ENCODE peak calls at places on chromosome 17, in four cellular contexts. U is adrenal gland, A is tibial nerve, H is colonic mucosa. Z is an unnamed sample. For H3K27me3, the result is how much of the 10 kb centered on the place peaks cover.

GRCh38 chr17:67801626-67802175 is 23.6 kb upstream of the BPTF start:
- DNase-seq in H (no peak), U (no peak), A (no peak), Z (no peak)

GRCh38 chr17:63382826-63383225 is 63.3 kb downstream of the CYB561 start:
- DNase-seq in H (no peak), U (no peak), A (no peak), Z (no peak)

GRCh38 chr17:62625870-62626200 is 1.6 kb upstream of the MRC2 start:
- DNase-seq in H (peak), A (no peak), U (no peak), Z (no peak)

GRCh38 chr17:10063730-10064221 is 134.6 kb downstream of the GAS7 start:
- DNase-seq in U (peak), A (no peak), H (no peak), Z (peak)

GRCh38 chr17:79976451-79976850 is 59.2 kb downstream of the TBC1D16 start:
- DNase-seq in A (no peak), U (peak), H (no peak), Z (no peak)

GRCh38 chr17:77793888-77794235 is 164.6 kb upstream of the TNRC6C start:
- DNase-seq in H (no peak), A (no peak), U (no peak), Z (no peak)

GRCh38 chr17:79919164-79919585 is 79.9 kb upstream of the CBX4 start:
- DNase-seq in H (peak), A (peak), U (peak), Z (peak)

GRCh38 chr17:67855504-67856324 is 30.4 kb downstream of the BPTF start:
- DNase-seq in H (no peak), U (no peak), A (no peak), Z (no peak)

GRCh38 chr17:10797848-10798328 is 6.0 kb downstream of the TMEM238L start:
- DNase-seq in U (no peak), H (no peak), A (no peak), Z (no peak)

GRCh38 chr17:19769946-19770652 is 22.0 kb upstream of the ALDH3A1 start:
- DNase-seq in H (no peak), U (peak), A (no peak), Z (no peak)

GRCh38 chr17:80872999-80873951 is 118.4 kb upstream of the CHMP6 start:
- DNase-seq in H (no peak), U (peak), A (no peak), Z (no peak)

GRCh38 chr17:40499551-40500189 is 1.8 kb downstream of the TNS4 start:
- DNase-seq in U (peak), H (peak), A (peak), Z (peak)

GRCh38 chr17:16977932-16978331 is 6.0 kb upstream of the TNFRSF13B start:
- DNase-seq in H (no peak), U (no peak), A (no peak), Z (no peak)

GRCh38 chr17:11122908-11123307 is 118.1 kb upstream of the SHISA6 start:
- DNase-seq in H (no peak), A (no peak), U (no peak), Z (no peak)

GRCh38 chr17:40600486-40601046 is 35.3 kb upstream of the CCR7 start:
- DNase-seq in U (no peak), H (no peak), A (no peak), Z (no peak)

GRCh38 chr17:54891176-54891821 is 9.4 kb upstream of the TOM1L1 start:
- DNase-seq in U (peak), A (no peak), H (no peak), Z (no peak)

GRCh38 chr17:59814685-59815084 is 78.1 kb downstream of the TUBD1 start:
- DNase-seq in H (no peak), A (no peak), U (no peak), Z (no peak)

GRCh38 chr17:40495140-40495539 is 6.3 kb downstream of the TNS4 start:
- DNase-seq in H (no peak), U (no peak), A (no peak), Z (no peak)

GRCh38 chr17:18006495-18007239 is 32.3 kb downstream of the ATPAF2 start:
- DNase-seq in A (no peak), U (no peak), H (no peak), Z (no peak)

GRCh38 chr17:79160980-79161621 is 86.5 kb downstream of the ENGASE start:
- DNase-seq in H (no peak), U (no peak), A (no peak), Z (no peak)

GRCh38 chr17:57918017-57918895 is 37.0 kb downstream of the CUEDC1 start:
- DNase-seq in H (no peak), U (no peak), A (no peak), Z (no peak)

GRCh38 chr17:78172284-78173024 is 4.1 kb downstream of the SYNGR2 start:
- DNase-seq in H (peak), U (no peak), A (no peak), Z (peak)

GRCh38 chr17:164536-165235 is 16.8 kb downstream of the DOC2B start:
- DNase-seq in A (no peak), U (peak), H (peak), Z (no peak)

GRCh38 chr17:71110326-71110725 is 941.0 kb downstream of the KCNJ2 start:
- DNase-seq in U (no peak), H (no peak), A (no peak), Z (no peak)

GRCh38 chr17:63293310-63293709 is 152.8 kb downstream of the CYB561 start:
- DNase-seq in H (no peak), U (no peak), A (no peak), Z (no peak)

GRCh38 chr17:70310251-70310672 is 140.9 kb downstream of the KCNJ2 start:
- DNase-seq in U (no peak), H (no peak), A (no peak), Z (no peak)

GRCh38 chr17:2996208-2996855 is 67.1 kb downstream of the OR1D5 start:
- DNase-seq in A (peak), U (peak), H (no peak), Z (no peak)

GRCh38 chr17:32909787-32910369 is 18.1 kb upstream of the TMEM98 start:
- DNase-seq in U (peak), H (peak), A (peak), Z (peak)

GRCh38 chr17:17511971-17512858 is 16.0 kb upstream of the RASD1 start:
- DNase-seq in U (no peak), A (no peak), H (no peak), Z (no peak)

GRCh38 chr17:59026176-59026939 is 80.3 kb downstream of the TRIM37 start:
- DNase-seq in U (no peak), H (no peak), A (no peak), Z (no peak)

GRCh38 chr17:2704890-2705248 is 6.7 kb downstream of the CLUH start:
- DNase-seq in A (no peak), U (no peak), H (no peak), Z (no peak)

GRCh38 chr17:39073916-39074315 is 77.5 kb downstream of the PLXDC1 start:
- DNase-seq in A (no peak), U (no peak), H (no peak), Z (no peak)

GRCh38 chr17:39073353-39073752 is 78.1 kb downstream of the PLXDC1 start:
- DNase-seq in U (no peak), A (no peak), H (no peak), Z (no peak)

GRCh38 chr17:39069114-39069756 is 82.2 kb downstream of the PLXDC1 start:
- DNase-seq in U (no peak), A (no peak), H (no peak), Z (no peak)

GRCh38 chr17:39077252-39077651 is 74.2 kb downstream of the PLXDC1 start:
- DNase-seq in H (no peak), U (no peak), A (no peak), Z (no peak)

GRCh38 chr17:39071573-39071972 is 79.9 kb downstream of the PLXDC1 start:
- DNase-seq in U (no peak), A (no peak), H (no peak), Z (no peak)
- H3K27me3 ChIP-seq in U (under half), A (under half), H (under half), Z (under half)

GRCh38 chr17:75679706-75680201 is 12.6 kb downstream of the SAP30BP start:
- DNase-seq in U (peak), A (peak), H (peak), Z (peak)
- TF ChIP-seq CTCF in U (peak), A (peak), H (no peak), Z (peak)

DNA sequence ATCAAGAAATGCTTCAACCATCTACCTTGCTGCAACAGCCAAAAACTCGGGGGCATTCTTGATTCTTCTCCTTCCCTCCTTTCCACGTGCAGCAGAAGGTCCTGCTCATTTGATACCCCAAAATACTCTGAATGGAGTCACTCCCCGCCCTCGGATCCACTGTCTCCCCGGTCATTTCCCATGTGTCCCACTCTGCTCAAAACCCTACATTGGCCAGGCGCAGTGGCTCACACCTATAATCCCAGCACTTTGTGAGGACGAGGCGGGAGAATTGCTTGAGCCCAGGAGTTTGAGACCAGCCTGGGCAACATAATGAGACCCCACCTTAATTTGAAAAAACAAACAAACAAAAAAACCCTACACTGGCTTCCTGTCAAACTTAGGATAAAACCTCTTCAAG is 2.6 kb downstream of the SLC13A2 start:
- DNase-seq in H (no peak), U (no peak), A (no peak), Z (no peak)
- H3K27me3 ChIP-seq in H (under half), U (under half), A (under half), Z (under half)

DNA sequence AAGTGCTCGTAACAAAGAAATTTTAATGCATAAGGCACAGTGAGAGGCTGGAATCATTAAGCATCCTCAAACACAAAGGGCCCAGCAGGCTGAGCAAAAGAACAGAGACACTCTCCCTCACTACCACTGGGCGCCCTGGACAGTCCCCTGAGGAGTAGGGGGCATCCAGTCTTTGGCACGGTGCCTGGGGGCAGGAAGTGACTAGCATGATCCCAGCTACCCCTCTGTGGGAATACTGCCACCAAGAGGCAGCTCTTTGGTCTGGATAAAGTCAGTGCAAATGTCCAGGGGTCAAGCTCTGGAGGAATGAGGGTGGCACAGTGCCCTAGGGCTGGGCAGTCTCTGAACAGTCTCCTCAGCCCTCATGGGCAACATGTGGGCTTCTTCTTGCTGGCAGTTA is 2.6 kb upstream of the PROCA1 start:
- DNase-seq in H (no peak), A (no peak), U (no peak), Z (no peak)
- TF ChIP-seq CTCF in H (no peak), A (no peak), U (no peak), Z (no peak)

GRCh38 chr17:7885357-7886226 is 3.0 kb upstream of the CHD3 start:
- DNase-seq in A (no peak), U (peak), H (peak), Z (peak)
- H3K27me3 ChIP-seq in A (under half), U (under half), H (under half), Z (under half)

DNA sequence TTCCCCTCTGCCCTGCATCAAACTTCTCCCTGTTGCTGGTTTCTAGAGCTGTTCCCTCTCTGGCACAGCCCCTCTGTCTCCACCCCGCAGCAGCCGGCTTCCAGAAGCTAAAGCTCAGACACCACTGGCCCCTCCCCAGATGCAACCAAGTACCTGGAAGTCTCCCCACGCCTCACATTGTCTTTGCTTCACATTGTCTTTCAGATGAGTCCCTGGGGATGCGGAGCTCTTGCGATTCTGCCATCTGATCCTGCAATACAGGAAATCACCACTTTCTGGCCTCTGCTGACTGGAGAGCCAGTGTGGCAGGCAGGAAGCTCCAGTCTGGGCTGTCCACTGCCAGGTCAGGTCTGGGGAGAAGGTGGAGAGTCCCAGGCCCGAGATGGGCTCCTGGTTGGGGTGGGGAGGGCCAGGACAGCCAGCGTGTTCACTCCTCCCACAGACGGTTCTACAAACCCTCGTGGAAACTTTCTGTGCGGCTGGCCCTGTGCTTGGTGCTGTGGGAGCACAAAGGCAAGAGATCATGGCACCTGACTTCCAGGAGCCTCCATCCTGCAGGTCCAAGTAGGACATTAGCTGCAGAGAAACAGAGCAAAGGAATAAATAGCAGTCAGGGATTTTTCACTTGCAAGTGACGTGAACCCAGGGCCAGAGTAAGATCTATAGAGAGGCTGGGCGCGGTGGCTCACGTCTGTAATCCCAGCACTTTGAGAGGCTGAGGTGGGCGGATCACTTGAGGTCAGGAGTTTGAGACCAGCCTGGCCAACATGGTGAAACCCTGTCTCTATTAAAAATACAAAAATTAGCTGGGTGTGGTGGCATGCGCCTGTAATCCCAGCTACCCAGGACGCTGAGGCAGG is 47.9 kb upstream of the MAP3K14 start:
- DNase-seq in A (peak), H (no peak), U (no peak), Z (no peak)
- TF ChIP-seq CTCF in A (no peak), H (no peak), U (no peak), Z (no peak)

GRCh38 chr17:82372591-82373452 is 1.3 kb downstream of the UTS2R start:
- DNase-seq in U (no peak), H (no peak), A (no peak), Z (no peak)
- H3K27me3 ChIP-seq in U (half or more), H (half or more), A (under half), Z (under half)

GRCh38 chr17:48548687-48549621 is 4.0 kb upstream of the HOXB2 start:
- DNase-seq in A (no peak), U (no peak), H (no peak), Z (no peak)

GRCh38 chr17:48551206-48551597 is 6.3 kb upstream of the HOXB2 start:
- DNase-seq in H (no peak), U (no peak), A (no peak), Z (no peak)

GRCh38 chr17:48551601-48552452 is 6.9 kb upstream of the HOXB2 start:
- DNase-seq in H (no peak), A (no peak), U (no peak), Z (no peak)

GRCh38 chr17:48549909-48550308 is 5.0 kb upstream of the HOXB2 start:
- DNase-seq in H (no peak), A (no peak), U (no peak), Z (no peak)

DNA sequence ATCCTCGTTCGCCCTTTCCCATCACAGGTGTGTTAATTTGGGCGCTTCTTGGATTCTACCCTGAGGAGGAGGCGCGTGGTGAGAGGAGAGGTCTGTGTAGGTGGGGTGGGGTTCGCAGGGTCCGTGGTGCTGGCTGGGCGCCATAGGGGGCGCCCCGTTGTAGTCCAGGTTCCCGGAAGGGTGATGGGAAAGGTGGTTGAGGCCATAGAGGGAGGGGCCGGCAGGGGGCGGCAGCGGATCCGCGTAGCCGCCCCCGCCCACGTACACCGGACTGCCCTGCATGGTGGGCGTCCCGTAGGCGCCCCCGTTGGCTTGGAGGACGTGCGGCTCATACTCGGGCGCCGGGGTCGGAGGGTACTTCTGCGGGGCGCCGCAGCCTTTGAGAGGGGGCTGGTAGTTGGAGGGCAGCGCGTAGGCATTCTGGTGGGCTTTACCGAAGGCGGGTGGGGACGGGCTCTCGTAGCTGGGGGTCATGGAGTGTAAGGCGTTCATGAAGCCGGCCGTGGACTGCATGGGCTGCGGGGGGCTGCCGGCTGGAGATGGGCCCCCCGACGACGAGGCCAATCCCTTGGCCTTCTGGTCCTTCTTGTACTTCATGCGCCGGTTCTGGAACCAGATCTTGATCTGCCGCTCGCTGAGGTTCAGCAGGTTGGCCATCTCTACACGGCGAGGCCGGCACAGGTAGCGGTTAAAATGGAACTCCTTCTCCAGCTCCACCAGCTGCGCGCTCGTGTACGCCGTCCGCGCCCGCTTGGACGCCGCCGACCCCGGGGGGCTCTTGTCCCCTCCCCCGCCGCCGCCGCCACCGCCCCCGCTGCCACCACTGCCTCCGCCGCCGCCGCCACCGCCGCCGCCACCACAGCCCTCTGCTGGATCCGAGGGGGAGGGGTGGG is 5.7 kb upstream of the HOXB2 start:
- DNase-seq in H (no peak), U (no peak), A (no peak), Z (no peak)
- TF ChIP-seq CTCF in H (no peak), U (no peak), A (no peak), Z (no peak)

DNA sequence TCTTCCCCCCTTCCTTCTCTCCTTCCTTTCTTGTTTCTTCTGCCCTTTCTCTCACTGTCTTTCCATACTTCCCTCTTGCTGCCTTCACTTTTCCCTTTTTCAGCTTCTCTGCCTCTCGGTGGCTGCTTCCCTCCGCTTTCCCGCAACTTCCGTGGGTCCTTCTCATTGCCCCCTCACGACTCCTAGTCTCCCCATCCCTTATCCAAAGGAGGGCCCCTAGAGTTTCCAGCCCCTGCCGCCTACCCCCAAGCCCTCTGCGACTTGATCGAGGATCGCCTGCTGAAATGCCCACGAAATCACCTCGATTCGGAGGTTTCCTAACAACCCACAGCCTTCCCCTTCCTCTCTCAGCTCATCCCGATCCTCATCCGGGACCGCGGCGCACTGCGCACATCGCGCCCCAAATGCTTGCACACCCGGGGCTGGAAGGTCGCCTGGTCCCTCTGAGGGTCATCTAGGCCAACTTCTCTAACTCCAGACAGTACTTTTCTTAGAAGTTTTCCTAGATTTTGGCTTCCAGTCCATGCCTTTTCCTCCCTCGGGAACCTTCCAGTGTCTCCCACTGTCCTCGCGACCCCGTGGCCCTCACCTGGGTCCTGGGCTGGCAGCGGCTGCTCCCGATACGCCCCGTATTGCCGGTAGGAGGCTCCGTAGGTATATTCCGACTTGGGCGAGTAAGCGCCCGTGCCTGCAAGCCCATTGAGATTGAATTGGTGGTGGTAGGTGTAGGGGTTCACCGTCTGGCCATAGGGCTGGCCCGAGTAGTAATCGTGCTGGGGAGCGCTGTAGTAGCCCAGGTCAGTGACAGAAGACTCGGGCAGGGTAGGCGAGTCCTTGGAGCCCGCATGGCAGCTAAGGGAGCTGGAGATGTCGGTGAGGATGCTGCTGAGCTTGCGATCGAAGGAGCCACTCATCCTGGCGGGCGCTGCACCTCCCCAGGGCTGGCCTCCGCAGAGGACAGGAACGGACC is 654 bp downstream of the DLX3 start:
- DNase-seq in U (no peak), H (no peak), A (no peak), Z (no peak)
- H3K27me3 ChIP-seq in U (under half), H (half or more), A (under half), Z (under half)